ENCODE peak calls at places on chromosomes 13 and 19, in four cellular contexts. Y is fibroblast of lung, N is K562, U is IMR-90. I is an unnamed sample. For H3K4me1 and H3K9me3, the result is how much of the 10 kb centered on the place peaks cover.

GRCh38 chr19:40147693-40148347 is 43.4 kb upstream of the MAP3K10 start:
- DNase-seq in Y (peak), N (no peak), U (peak), I (no peak)

GRCh38 chr13:45121421-45121820 is 1.1 kb downstream of the GTF2F2 start:
- DNase-seq in Y (peak), N (no peak), U (peak), I (no peak)

GRCh38 chr13:28531195-28531955 is 36.4 kb upstream of the FLT1 start:
- DNase-seq in Y (peak), N (no peak), U (peak), I (peak)

GRCh38 chr13:84481958-84482357 is 599.7 kb upstream of the SLITRK1 start:
- DNase-seq in Y (peak), N (no peak), U (peak), I (no peak)

GRCh38 chr13:67390462-67391093 is 160.4 kb upstream of the PCDH9 start:
- DNase-seq in Y (peak), N (no peak), U (peak), I (no peak)

GRCh38 chr19:1468274-1469199 is 10.5 kb downstream of the C19orf25 start:
- DNase-seq in Y (no peak), N (no peak), U (peak), I (peak)

GRCh38 chr19:45553464-45553863 is 31.1 kb downstream of the OPA3 start:
- DNase-seq in Y (no peak), N (peak), U (no peak), I (peak)

GRCh38 chr13:75843033-75843432 is 206.9 kb downstream of the LMO7 start:
- DNase-seq in Y (no peak), N (no peak), U (no peak), I (no peak)

GRCh38 chr19:49301165-49301865 is 23.7 kb downstream of the SLC6A16 start:
- DNase-seq in Y (peak), N (peak), U (peak), I (peak)

GRCh38 chr13:105572401-105572800 is 963.1 kb downstream of the EFNB2 start:
- DNase-seq in Y (peak), N (no peak), U (no peak), I (no peak)

GRCh38 chr19:13881692-13882418 is 4.9 kb downstream of the NANOS3 start:
- DNase-seq in Y (peak), N (no peak), U (peak), I (no peak)

GRCh38 chr19:14768001-14768400 is 10.4 kb downstream of the ADGRE2 start:
- DNase-seq in Y (no peak), N (no peak), U (no peak), I (no peak)

GRCh38 chr13:60230593-60230992 is 66.9 kb upstream of the DIAPH3 start:
- DNase-seq in Y (peak), N (peak), U (peak), I (no peak)

GRCh38 chr19:15452111-15453047 is 2.6 kb upstream of the WIZ start:
- DNase-seq in Y (peak), N (peak), U (peak), I (peak)

GRCh38 chr19:370641-371330 is 26.2 kb upstream of the MIER2 start:
- DNase-seq in Y (no peak), N (no peak), U (no peak), I (peak)

GRCh38 chr13:112693831-112694497 is 4.1 kb downstream of the ATP11A start:
- DNase-seq in Y (peak), N (no peak), U (peak), I (peak)

GRCh38 chr19:18000981-18001836 is 6.8 kb upstream of the ARRDC2 start:
- DNase-seq in Y (peak), N (peak), U (peak), I (peak)

GRCh38 chr19:55258476-55258827 is 365 bp downstream of the PPP6R1 start:
- DNase-seq in Y (no peak), N (peak), U (no peak), I (no peak)

GRCh38 chr13:42102961-42103688 is 54.7 kb downstream of the DGKH start:
- DNase-seq in Y (peak), N (no peak), U (peak), I (no peak)

GRCh38 chr19:38023661-38024574 is 116.9 kb downstream of the SIPA1L3 start:
- DNase-seq in Y (no peak), N (no peak), U (no peak), I (no peak)

GRCh38 chr13:51303063-51303552 is 36.4 kb upstream of the SERPINE3 start:
- DNase-seq in Y (no peak), N (no peak), U (no peak), I (peak)

GRCh38 chr19:17703823-17704463 is 15.3 kb upstream of the MAP1S start:
- DNase-seq in Y (peak), N (peak), U (peak), I (peak)

GRCh38 chr19:42540071-42540553 is 11.8 kb upstream of the CEACAM1 start:
- DNase-seq in Y (peak), N (no peak), U (no peak), I (peak)

GRCh38 chr19:14265285-14266036 is 59.5 kb upstream of the ADGRL1 start:
- DNase-seq in Y (no peak), N (peak), U (no peak), I (peak)

GRCh38 chr19:6216996-6217751 is 62.6 kb downstream of the MLLT1 start:
- DNase-seq in Y (peak), N (peak), U (peak), I (no peak)

GRCh38 chr19:43527860-43528622 is 1.0 kb upstream of the ETHE1 start:
- DNase-seq in Y (no peak), N (no peak), U (no peak), I (no peak)

GRCh38 chr13:98487016-98487415 is 89.9 kb downstream of the STK24 start:
- DNase-seq in Y (peak), N (no peak), U (peak), I (peak)

GRCh38 chr19:11269408-11269807 is 7.1 kb upstream of the DOCK6 start:
- DNase-seq in Y (peak), N (no peak), U (peak), I (no peak)

GRCh38 chr13:96696501-96696900 is 297.8 kb downstream of the OXGR1 start:
- DNase-seq in Y (no peak), N (no peak), U (no peak), I (no peak)
- H3K4me1 ChIP-seq in Y (under half), N (under half), U (under half), I (under half)

DNA sequence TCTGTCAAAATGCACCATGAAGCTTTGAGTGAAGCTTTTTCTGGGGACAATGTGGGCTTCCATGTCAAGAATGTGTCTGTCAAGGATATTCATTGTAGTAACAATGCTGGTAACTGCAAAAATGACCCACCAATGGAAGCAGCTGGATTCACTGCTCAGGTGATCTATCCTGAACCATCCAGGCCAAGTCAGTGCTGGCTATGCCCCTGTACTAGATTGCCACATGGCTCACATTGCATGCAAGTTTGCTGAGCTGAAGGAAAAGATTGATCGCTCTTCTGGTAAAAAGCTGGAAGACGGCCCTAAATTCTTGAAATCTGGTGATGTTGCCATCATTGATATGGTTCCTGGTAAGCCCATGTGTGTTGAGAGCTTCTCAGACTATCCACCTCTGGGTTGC is 12.7 kb downstream of the GPR42 start:
- DNase-seq in Y (no peak), N (no peak), U (no peak), I (no peak)
- H3K9me3 ChIP-seq in Y (under half), N (under half), U (under half), I (half or more)

DNA sequence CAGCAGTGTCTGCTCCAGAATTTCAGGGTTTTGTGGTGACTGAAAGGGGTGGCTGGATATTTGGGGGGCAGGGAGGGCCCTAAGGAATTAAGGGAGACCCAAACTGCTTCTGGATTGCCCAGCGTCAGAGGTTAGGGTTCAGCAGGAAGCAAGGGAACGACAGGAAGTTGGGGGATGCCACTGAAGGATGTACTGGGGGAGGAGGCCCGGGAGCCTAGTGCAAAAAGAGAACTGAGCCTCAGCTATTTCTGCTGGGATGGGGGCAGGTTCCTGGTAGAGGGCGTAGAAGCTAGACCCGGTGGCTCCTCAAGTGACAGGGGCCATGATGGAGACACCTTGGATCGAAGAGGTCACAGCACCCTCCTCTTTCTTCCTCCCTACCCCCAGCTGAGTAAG is 1.1 kb downstream of the CYP2S1 start:
- DNase-seq in Y (no peak), N (no peak), U (no peak), I (no peak)
- H3K9ac ChIP-seq in Y (no peak), N (no peak), U (no peak), I (no peak)

GRCh38 chr13:31225998-31226675 is 26.4 kb downstream of the B3GLCT start:
- DNase-seq in Y (no peak), N (no peak), U (no peak), I (peak)

GRCh38 chr13:31225180-31225579 is 25.4 kb downstream of the B3GLCT start:
- DNase-seq in Y (no peak), N (no peak), U (no peak), I (no peak)

GRCh38 chr13:31224174-31224669 is 24.4 kb downstream of the B3GLCT start:
- DNase-seq in Y (no peak), N (no peak), U (no peak), I (no peak)

GRCh38 chr13:31223215-31223614 is 23.4 kb downstream of the B3GLCT start:
- DNase-seq in Y (no peak), N (no peak), U (no peak), I (no peak)

DNA sequence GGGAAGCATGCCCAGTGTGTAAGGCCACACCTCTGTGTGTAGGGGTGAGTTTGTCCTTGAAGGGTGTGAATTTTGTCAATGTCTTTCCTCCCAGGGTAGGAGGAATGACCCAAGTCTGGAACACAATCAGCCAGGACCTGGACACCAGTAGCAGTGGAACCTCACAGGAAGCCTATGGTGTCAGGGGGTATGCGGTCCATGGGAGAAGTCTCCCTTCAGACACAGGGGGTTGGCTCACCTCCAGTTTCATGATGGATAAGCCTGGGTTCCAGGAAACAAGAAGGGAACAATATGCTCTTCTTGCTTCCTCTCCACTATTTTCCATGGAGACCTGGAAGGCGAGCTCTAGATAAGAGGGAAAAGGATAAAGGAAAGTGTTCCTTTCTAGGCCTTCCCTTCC is 23.9 kb downstream of the B3GLCT start:
- DNase-seq in Y (no peak), N (no peak), U (no peak), I (no peak)
- H3K4me1 ChIP-seq in Y (under half), N (under half), U (under half), I (under half)

DNA sequence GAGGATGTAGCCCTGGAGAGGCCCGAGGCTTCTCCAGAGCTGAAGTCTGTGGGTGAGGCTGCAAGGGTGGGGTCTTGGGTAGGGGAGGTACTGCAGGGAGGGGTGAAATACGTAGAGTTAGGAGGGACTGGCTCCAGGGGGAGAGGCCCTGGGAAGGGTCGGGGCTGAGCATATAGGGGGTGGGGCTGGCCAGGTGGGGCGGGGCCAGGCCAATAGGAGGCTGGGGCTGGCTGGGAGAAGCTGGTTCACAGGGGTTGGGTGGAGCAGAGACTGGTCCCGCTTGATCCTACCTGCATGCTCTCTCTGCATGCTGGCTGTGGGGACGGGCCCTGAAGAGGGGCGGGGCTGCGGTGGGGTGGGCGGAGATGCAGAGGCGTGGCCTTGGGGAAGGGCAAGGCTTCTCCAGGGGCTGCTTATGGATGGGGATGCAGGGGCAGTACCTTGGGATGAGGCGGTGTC is 51.9 kb downstream of the CELF5 start:
- DNase-seq in Y (no peak), N (peak), U (no peak), I (peak)
- H3K9me3 ChIP-seq in Y (under half), N (under half), U (under half), I (under half)

GRCh38 chr19:33799507-33799906 is 2.8 kb downstream of the KCTD15 start:
- DNase-seq in Y (no peak), N (no peak), U (no peak), I (no peak)

GRCh38 chr19:33796164-33797100 is at the start of gene KCTD15:
- DNase-seq in Y (peak), N (peak), U (peak), I (peak)

GRCh38 chr19:33797821-33798633 is 1.4 kb downstream of the KCTD15 start:
- DNase-seq in Y (peak), N (peak), U (peak), I (peak)

GRCh38 chr19:33800012-33800680 is 3.5 kb downstream of the KCTD15 start:
- DNase-seq in Y (no peak), N (no peak), U (no peak), I (no peak)

GRCh38 chr19:33798701-33799111 is 2.0 kb downstream of the KCTD15 start:
- DNase-seq in Y (peak), N (no peak), U (peak), I (no peak)
- H3K9ac ChIP-seq in Y (no peak), N (no peak), U (peak), I (peak)

GRCh38 chr19:30535011-30535410 is 162.8 kb downstream of the ZNF536 start:
- DNase-seq in Y (no peak), N (no peak), U (no peak), I (no peak)
- H3K4me1 ChIP-seq in Y (under half), N (under half), U (under half), I (under half)

DNA sequence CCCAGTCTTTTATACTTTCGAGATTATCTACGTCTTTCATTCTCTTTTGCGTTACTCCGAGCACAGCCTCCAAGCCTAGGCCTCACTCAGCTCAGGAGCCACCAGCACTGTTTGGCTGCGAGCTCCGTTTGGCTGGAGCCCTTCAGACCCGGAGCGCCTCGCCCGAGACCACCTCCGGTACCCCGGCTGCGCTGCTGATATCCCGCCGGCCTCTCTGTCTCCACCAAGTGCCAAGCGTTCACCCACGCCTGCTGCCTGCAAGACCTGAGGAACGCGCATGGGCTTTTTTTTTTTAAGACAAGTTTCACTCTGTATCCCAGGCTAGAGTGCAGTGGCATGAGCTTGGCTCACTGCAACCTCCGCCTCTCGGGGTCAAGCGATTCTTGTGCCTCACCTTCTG is 14.1 kb upstream of the ZNF177 start:
- DNase-seq in Y (no peak), N (no peak), U (no peak), I (no peak)
- H3K9me3 ChIP-seq in Y (under half), N (under half), U (half or more), I (half or more)

GRCh38 chr19:19160489-19161035 is 9.5 kb downstream of the MEF2B start:
- DNase-seq in Y (no peak), N (no peak), U (no peak), I (no peak)

GRCh38 chr19:19167612-19168011 is 2.5 kb downstream of the MEF2B start:
- DNase-seq in Y (no peak), N (no peak), U (no peak), I (no peak)

GRCh38 chr19:19169236-19170052 is 619 bp downstream of the MEF2B start:
- DNase-seq in Y (no peak), N (no peak), U (no peak), I (no peak)

GRCh38 chr19:19162495-19162894 is 7.6 kb downstream of the MEF2B start:
- DNase-seq in Y (no peak), N (no peak), U (no peak), I (no peak)

GRCh38 chr19:19165396-19165795 is 4.7 kb downstream of the MEF2B start:
- DNase-seq in Y (no peak), N (no peak), U (no peak), I (no peak)
- H3K9ac ChIP-seq in Y (no peak), N (no peak), U (no peak), I (no peak)

I was measured in endodermal cell.